ENCODE peak calls at places on chromosomes 12 and 14, in nine cellular contexts. V is H7; C is mucosa of descending colon; H is left lung; Y is small intestine; L is colonic mucosa; O is mammary epithelial cell; G is BJ; Q is effector memory CD4-positive, alpha-beta T cell. J is an unnamed sample.

GRCh38 chr12:27158322-27158721 is 75.9 kb upstream of the C12orf71 start:
- DNase-seq in H (no peak), G (no peak), V (peak; percentile 12), C (no peak), Q (no peak), Y (no peak), O (no peak), L (no peak), J (no peak)

GRCh38 chr12:4134434-4134762 is 139.2 kb upstream of the CCND2 start:
- DNase-seq in V (peak; percentile 73), Q (no peak), O (no peak), C (no peak), Y (no peak), L (no peak), G (no peak), H (no peak), J (no peak)

GRCh38 chr12:49367381-49368239 is at the start of gene SPATS2:
- DNase-seq in G (no peak), V (no peak), Y (no peak), C (peak; percentile 96), O (no peak), H (no peak), L (peak; percentile 94), Q (no peak), J (peak; percentile 31)

GRCh38 chr12:92593734-92594402 is 108.9 kb upstream of the PLEKHG7 start:
- DNase-seq in O (peak; percentile 99), Q (peak; percentile 80), H (no peak), L (peak; percentile 19), C (peak; percentile 65), Y (peak; percentile 77), G (peak; percentile 76), V (no peak), J (peak; percentile 100)

GRCh38 chr14:23559010-23559920 is 3.2 kb downstream of the THTPA start:
- DNase-seq in Y (peak; percentile 42), H (peak; percentile 86), O (no peak), V (peak; percentile 87), C (no peak), G (no peak), Q (peak; percentile 49), L (peak; percentile 49), J (peak; percentile 26)

GRCh38 chr12:116389326-116389725 is 111.8 kb upstream of the MED13L start:
- DNase-seq in O (no peak), G (no peak), C (no peak), V (no peak), Q (no peak), L (no peak), H (no peak), Y (no peak), J (no peak)

GRCh38 chr14:32345311-32345771 is 16.2 kb downstream of the AKAP6 start:
- DNase-seq in L (peak; percentile 23), Y (peak; percentile 17), Q (no peak), C (no peak), G (no peak), O (peak; percentile 74), H (no peak), V (no peak), J (peak; percentile 80)

GRCh38 chr12:2719405-2719804 is 75.4 kb upstream of the FKBP4 start:
- DNase-seq in Y (no peak), O (no peak), G (no peak), V (no peak), H (no peak), L (no peak), C (no peak), Q (no peak), J (no peak)

GRCh38 chr14:39322807-39323206 is 89.1 kb downstream of the MIA2 start:
- DNase-seq in Q (no peak), H (no peak), Y (no peak), C (no peak), G (peak; percentile 57), L (no peak), O (no peak), V (no peak), J (no peak)

GRCh38 chr12:10101042-10101579 is 2.3 kb upstream of the CLEC1A start:
- DNase-seq in Y (no peak), G (peak; percentile 73), O (peak; percentile 65), L (no peak), V (no peak), H (no peak), C (no peak), Q (no peak), J (peak; percentile 55)

GRCh38 chr14:82398313-82398712 is 864.7 kb upstream of the SEL1L start:
- DNase-seq in V (no peak), L (no peak), O (no peak), H (no peak), Y (no peak), G (no peak), C (no peak), Q (no peak), J (no peak)

DNA sequence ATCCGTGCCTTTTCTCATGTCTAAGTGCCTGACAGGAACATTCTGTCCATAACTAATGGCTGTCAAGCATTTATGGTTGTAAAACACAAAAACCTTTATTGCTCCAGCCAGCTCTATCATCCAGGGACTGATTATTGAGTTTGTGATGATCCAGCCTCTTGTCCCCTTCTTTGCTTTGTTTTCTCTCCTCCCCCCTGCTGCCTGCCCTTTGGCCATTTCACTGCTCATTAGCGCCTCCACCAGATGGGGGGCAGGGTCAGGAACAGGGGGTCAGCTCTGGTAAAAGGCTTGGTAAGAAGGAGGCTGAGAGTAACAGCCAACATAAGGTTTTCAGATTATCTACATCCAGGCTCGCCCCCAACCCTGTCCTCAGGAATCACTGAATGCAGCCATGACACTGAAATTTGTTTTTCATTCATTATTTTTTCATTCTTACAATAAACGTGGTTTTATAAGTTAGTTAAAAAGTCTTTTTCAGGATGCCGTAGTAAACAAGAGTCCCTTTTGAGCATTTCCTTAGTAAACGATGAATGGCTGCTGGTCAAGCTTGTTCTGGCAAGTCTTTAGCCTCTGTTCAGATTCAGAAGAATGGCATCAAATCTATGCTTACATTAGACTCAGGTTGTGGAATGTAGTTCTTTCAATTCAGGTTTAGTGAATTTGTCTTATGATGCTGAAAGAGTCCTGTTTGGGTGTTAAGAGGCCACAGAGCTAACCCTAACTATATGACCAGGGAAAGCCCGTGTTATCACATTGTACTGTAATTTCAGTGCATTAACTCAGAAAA is 21.7 kb downstream of the HMGA2 start:
- DNase-seq in C (no peak), Y (no peak), G (no peak), Q (no peak), H (no peak), V (peak; percentile 80), O (no peak), L (no peak), J (peak; percentile 76)
- H3K36me3 ChIP-seq in C (no peaks in the 10 kb centered on the region), Y (no peaks in the 10 kb centered on the region), G (no peaks in the 10 kb centered on the region), Q (no peaks in the 10 kb centered on the region), H (no peaks in the 10 kb centered on the region), V (no peaks in the 10 kb centered on the region), O (peaks cover 72% of the 10 kb centered on the region), L (no peaks in the 10 kb centered on the region), J (no peaks in the 10 kb centered on the region)

GRCh38 chr12:64450711-64451486 is 1.0 kb upstream of the TBK1 start:
- DNase-seq in C (no peak), L (peak; percentile 22), G (no peak), Q (no peak), H (no peak), Y (no peak), O (peak; percentile 4), V (peak; percentile 37), J (peak; percentile 10)
- H3K4me3 ChIP-seq in C (peak overlapping the region; percentile 99), L (peak overlapping the region; percentile 68), G (peak overlapping the region; percentile 92), Q (peak overlapping the region; percentile 94), H (peak overlapping the region; percentile 95), Y (no peak overlapping the region), O (peak overlapping the region; percentile 98), V (peak overlapping the region; percentile 94), J (peak overlapping the region; percentile 96)

DNA sequence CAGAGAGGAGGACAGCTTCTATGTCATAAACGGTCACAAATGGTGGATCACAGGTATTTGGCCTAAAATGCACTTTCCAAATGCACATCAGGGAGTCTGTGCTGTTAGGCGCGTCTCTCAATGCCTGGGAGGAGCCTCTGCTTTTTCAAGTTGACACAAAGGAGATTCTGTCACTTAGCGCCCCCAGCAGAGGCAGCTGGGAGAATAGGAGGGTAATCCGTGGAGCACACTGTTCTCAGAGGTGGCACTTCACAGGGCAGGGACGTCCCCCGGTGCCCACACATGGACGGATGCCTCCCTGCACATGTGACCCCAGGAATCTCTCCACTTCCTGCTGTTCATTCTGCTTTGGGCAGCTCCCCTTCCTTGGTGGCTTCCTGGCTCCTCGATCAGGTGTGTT is 19.4 kb upstream of the ALDH2 start:
- DNase-seq in L (no peak), H (no peak), O (no peak), Y (no peak), G (no peak), V (no peak), Q (no peak), C (no peak), J (no peak)
- H3K36me3 ChIP-seq in L (no peaks in the 10 kb centered on the region), H (peaks cover 82% of the 10 kb centered on the region), O (peaks cover 2% of the 10 kb centered on the region), Y (peaks cover 12% of the 10 kb centered on the region), G (peaks cover 19% of the 10 kb centered on the region), V (peaks cover 20% of the 10 kb centered on the region), Q (peaks cover 30% of the 10 kb centered on the region), C (peaks cover 9% of the 10 kb centered on the region), J (peaks cover 12% of the 10 kb centered on the region)

GRCh38 chr12:52044284-52044983 is 6.8 kb upstream of the NR4A1 start:
- DNase-seq in L (no peak), G (peak; percentile 89), O (no peak), Y (no peak), Q (no peak), C (no peak), H (peak; percentile 85), V (no peak), J (no peak)

GRCh38 chr12:52041695-52042123 is 9.5 kb upstream of the NR4A1 start:
- DNase-seq in V (peak; percentile 75), O (peak; percentile 16), G (no peak), Q (no peak), C (peak; percentile 67), H (no peak), L (no peak), Y (no peak), J (no peak)

GRCh38 chr12:52045794-52046199 is 5.4 kb upstream of the NR4A1 start:
- DNase-seq in Q (no peak), L (peak; percentile 82), V (no peak), C (peak; percentile 81), Y (peak; percentile 68), G (no peak), O (no peak), H (peak; percentile 89), J (no peak)

GRCh38 chr12:52042706-52043385 is 8.4 kb upstream of the NR4A1 start:
- DNase-seq in V (no peak), Q (no peak), O (no peak), G (no peak), C (no peak), H (no peak), Y (no peak), L (no peak), J (no peak)

DNA sequence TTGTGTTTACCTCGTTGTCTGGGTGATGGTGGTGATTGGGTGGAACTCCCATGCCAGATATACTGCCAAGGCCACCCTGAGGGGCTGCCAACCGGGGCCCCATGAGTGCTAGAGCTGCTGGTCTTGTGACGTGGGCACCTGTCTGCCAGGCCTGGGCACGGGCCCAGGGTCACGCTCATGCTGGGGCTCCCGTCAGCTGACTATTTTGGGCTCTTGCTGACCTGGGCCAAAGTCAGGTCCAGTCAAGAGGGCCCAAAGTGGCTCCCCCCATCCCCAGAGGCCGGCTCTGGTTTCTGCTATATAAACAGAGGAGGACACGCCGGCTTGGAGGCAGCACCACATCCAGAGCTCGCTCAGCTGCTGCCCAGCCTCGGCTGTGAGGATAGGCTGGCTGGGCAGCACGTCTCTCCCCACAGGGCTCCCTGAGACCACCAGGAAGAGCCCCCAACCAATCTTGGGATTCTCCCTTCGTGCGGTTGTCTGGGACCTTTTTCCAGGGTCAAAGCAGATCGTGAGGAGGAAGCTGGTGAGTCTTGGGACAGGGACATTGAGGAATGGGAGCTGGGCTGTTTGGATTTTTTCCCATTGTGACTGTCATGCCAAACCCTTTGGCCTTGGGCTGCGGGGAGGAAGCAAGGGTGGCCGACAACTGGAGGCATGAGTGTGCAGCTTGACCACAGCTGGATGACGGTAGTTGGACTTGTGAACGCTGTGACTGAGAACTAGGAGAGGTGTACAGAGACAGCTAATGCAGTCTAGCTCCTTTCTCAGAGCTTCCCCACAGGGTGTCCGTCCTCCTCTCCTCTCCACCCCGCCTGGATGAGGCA is 7.6 kb upstream of the NR4A1 start:
- DNase-seq in Q (no peak), O (no peak), C (no peak), G (no peak), L (no peak), V (no peak), H (no peak), Y (no peak), J (no peak)
- H3K4me3 ChIP-seq in Q (no peak overlapping the region), O (no peak overlapping the region), C (no peak overlapping the region), G (no peak overlapping the region), L (no peak overlapping the region), V (no peak overlapping the region), H (no peak overlapping the region), Y (no peak overlapping the region), J (no peak overlapping the region)